ENCODE peak calls at places on chromosome 11, in six cellular contexts. U is fibroblast of lung, K is left ventricle myocardium inferior, O is heart right ventricle, G is transverse colon, I is colonic mucosa. L is an unnamed sample.
A peak's percentile ranks its signal among the peaks of the same experiment; 100 is the strongest.

GRCh38 chr11:72411623-72412532 is 22.5 kb downstream of the CLPB start:
- DNase-seq in U (peak; percentile 19), K (no peak), O (no peak), G (peak; percentile 25), I (no peak), L (no peak)

GRCh38 chr11:134638796-134639540 is 226.9 kb upstream of the B3GAT1 start:
- DNase-seq in U (no peak), K (no peak), O (no peak), G (no peak), I (peak; percentile 10), L (no peak)

GRCh38 chr11:73248526-73249185 is 23.5 kb upstream of the P2RY6 start:
- DNase-seq in U (no peak), K (no peak), O (no peak), G (no peak), I (no peak), L (no peak)

GRCh38 chr11:62547691-62548281 is 1.2 kb upstream of the AHNAK start:
- DNase-seq in U (peak; percentile 40), K (peak; percentile 55), O (peak; percentile 62), G (no peak), I (peak; percentile 45), L (peak; percentile 89)

GRCh38 chr11:113567097-113567496 is 91.9 kb upstream of the DRD2 start:
- DNase-seq in U (no peak), K (no peak), O (no peak), G (no peak), I (no peak), L (no peak)

GRCh38 chr11:2156416-2157182 is 4.4 kb downstream of the INS start:
- DNase-seq in U (peak; percentile 17), K (peak; percentile 65), O (peak; percentile 75), G (peak; percentile 76), I (peak; percentile 76), L (peak; percentile 77)

GRCh38 chr11:56521955-56522354 is 21.1 kb downstream of the OR5M11 start:
- DNase-seq in U (no peak), K (no peak), O (no peak), G (peak; percentile 19), I (no peak), L (no peak)

GRCh38 chr11:122741613-122742012 is 86.1 kb downstream of the UBASH3B start:
- DNase-seq in U (no peak), K (peak; percentile 33), O (peak; percentile 28), G (peak; percentile 35), I (no peak), L (no peak)

GRCh38 chr11:60310407-60310998 is 16.6 kb upstream of the MS4A6E start:
- DNase-seq in U (no peak), K (no peak), O (no peak), G (peak; percentile 27), I (no peak), L (no peak)

GRCh38 chr11:125390949-125391348 is 105.1 kb downstream of the FEZ1 start:
- DNase-seq in U (peak; percentile 82), K (no peak), O (no peak), G (no peak), I (no peak), L (no peak)

GRCh38 chr11:102111011-102111786 is 952 bp downstream of the YAP1 start:
- DNase-seq in U (peak; percentile 84), K (peak; percentile 73), O (peak; percentile 76), G (peak; percentile 71), I (peak; percentile 75), L (peak; percentile 86)

GRCh38 chr11:121291896-121292502 is 572 bp upstream of the SC5D start:
- DNase-seq in U (peak; percentile 13), K (no peak), O (no peak), G (peak; percentile 11), I (no peak), L (no peak)

GRCh38 chr11:104637652-104638170 is 260.5 kb downstream of the CASP12 start:
- DNase-seq in U (no peak), K (no peak), O (no peak), G (no peak), I (no peak), L (no peak)

GRCh38 chr11:119204066-119204465 is 2.1 kb upstream of the CBL start:
- DNase-seq in U (no peak), K (no peak), O (no peak), G (no peak), I (no peak), L (no peak)

GRCh38 chr11:94885133-94885532 is 88.2 kb downstream of the CWC15 start:
- DNase-seq in U (peak; percentile 81), K (no peak), O (no peak), G (no peak), I (no peak), L (peak; percentile 49)

GRCh38 chr11:94655291-94655690 is 88.1 kb downstream of the PIWIL4 start:
- DNase-seq in U (no peak), K (no peak), O (no peak), G (no peak), I (no peak), L (no peak)

GRCh38 chr11:35337136-35337918 is 82.0 kb downstream of the SLC1A2 start:
- DNase-seq in U (peak; percentile 99), K (no peak), O (no peak), G (no peak), I (no peak), L (peak; percentile 97)

GRCh38 chr11:65427691-65428577 is 5.3 kb downstream of the NEAT1 start:
- DNase-seq in U (peak; percentile 61), K (no peak), O (no peak), G (peak; percentile 69), I (peak; percentile 62), L (no peak)

GRCh38 chr11:30478923-30479322 is 107.2 kb downstream of the MPPED2 start:
- DNase-seq in U (no peak), K (peak; percentile 59), O (peak; percentile 44), G (no peak), I (no peak), L (no peak)

GRCh38 chr11:10809373-10810199 is 860 bp upstream of the EIF4G2 start:
- DNase-seq in U (peak; percentile 85), K (no peak), O (no peak), G (peak; percentile 46), I (peak; percentile 61), L (peak; percentile 67)
- TF ChIP-seq CTCF in U (no peak), K (no peak), O (no peak), G (no peak), I (no peak), L (no peak)

DNA sequence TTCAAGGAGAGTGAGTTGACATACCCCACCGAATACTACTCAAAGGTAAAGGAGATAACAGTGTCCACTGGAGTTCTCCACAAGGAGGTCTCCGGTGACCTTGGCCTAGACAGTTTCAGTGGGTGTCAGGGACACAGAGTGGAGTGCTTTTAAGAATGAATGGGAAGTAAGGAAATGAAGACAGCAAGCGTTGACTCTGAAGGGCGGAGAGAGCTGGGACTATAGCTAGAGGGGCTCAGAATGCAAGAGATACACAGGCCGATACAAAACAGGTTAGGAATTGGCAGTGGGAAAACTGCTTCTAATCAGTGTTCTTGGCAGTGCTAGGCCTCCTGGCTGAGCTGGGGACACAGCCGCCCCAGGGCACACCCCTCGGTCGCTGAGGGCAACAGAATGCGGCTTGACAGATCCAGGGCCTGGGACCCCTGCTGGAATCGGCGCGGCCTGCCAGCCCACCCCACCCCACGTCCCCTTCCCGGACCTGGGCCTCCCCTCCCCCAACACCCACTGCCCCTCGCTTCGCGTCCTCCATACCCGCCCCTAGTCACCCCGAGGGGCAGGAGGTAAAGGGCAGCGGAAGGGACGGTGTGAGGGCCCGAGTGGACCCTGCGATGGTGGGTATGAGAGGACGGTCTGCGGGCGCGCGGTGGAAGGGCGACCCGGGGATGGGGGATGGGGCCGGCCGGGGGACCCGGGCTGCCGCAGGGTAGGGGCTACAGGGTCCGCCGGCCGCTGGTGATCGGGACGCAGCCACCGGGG is 516 bp downstream of the APBB1 start:
- DNase-seq in U (no peak), K (peak; percentile 33), O (peak; percentile 43), G (peak; percentile 30), I (peak; percentile 29), L (no peak)
- H3K27ac ChIP-seq in U (no peak overlapping the region), K (peak overlapping the region; percentile 97), O (peak overlapping the region; percentile 79), G (peak overlapping the region; percentile 89), I (peak overlapping the region; percentile 57), L (peak overlapping the region; percentile 56)

DNA sequence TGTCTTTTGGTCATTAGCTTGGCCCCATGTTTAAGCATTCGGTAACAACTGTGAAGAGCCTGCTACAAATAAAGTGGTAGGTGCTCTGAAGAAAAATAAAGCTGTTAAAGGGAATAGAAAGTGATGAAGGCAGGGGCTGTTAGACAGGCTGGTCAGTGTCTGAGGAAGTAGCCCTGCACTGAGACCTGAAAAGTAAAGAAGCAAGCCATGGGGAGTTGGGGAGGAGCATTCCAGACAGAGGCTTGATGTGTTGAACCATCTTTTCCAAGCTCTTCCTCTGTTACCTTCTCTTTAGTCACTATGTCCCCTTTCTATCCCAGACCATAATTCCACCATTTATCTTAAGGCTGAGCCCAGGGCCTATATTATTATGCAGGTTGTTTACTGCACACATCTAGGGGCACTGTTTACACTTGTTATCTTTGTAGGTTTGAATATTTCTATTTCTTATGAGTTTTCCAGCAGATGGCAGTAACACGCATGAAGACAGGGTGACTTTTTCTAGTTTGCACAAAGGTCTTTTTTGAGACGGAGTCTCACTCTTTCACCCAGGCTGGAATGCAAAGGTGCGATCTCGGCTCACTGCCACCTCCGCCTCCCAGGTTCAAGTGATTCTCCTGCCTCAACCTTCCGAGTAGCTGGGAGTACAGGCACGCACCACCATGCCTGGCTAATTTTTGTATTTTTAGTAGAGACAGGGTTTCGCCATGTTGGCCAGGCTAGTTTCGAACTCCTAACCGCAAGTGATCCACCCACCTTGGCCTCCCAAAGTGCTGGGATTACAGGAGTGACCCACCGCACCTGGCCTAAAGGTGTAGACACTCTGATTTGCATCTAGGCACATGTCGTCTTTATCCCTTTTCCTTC is 23.0 kb downstream of the ZFTA start:
- DNase-seq in U (no peak), K (no peak), O (no peak), G (no peak), I (no peak), L (no peak)
- TF ChIP-seq CTCF in U (no peak), K (peak; percentile 32), O (no peak), G (no peak), I (no peak), L (no peak)

DNA sequence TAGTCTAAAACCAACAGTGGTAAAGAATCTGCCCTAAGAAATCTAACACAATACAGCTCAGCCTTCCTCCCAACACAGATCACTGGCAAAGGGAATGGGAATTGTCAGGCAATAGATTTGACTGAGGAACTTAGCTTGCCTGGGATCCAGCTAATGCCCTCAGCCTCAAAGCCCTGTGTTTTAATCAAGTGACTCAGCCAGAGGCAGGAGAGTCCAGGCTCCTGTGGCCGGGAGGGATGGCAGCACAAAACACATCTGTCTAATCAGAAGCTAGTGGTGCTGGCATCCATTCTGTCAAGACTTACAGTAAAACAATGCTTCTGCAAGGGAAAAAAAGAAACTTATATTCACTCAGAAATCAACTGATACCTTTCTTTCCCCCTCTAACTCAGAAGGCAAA is 5.6 kb downstream of the SYTL2 start:
- DNase-seq in U (peak; percentile 46), K (no peak), O (no peak), G (no peak), I (no peak), L (no peak)
- H3K27ac ChIP-seq in U (no peak overlapping the region), K (no peak overlapping the region), O (no peak overlapping the region), G (no peak overlapping the region), I (no peak overlapping the region), L (no peak overlapping the region)